ENCODE peak calls at places on chromosomes 13 and 19, in nine cellular contexts. One of them, this sample, is unnamed.

GRCh38 chr19:40221858-40222619 is 3.9 kb upstream of the TTC9B start:
- DNase-seq in activated CD4-positive, alpha-beta T cell treated with anti-CD3 and anti-CD28 coated beads for 48 hours: peak
- DNase-seq in SK-N-SH: peak
- DNase-seq in left ventricle myocardium superior: peak
- DNase-seq in adrenal gland: peak
- DNase-seq in Karpas-422: peak
- DNase-seq in AG04450: peak
- DNase-seq in coronary artery: peak
- DNase-seq in NCI-H1105: peak
- DNase-seq in this sample: peak

GRCh38 chr13:109297628-109298027 is 488.8 kb downstream of the IRS2 start:
- DNase-seq in activated CD4-positive, alpha-beta T cell treated with anti-CD3 and anti-CD28 coated beads for 48 hours: no peak
- DNase-seq in SK-N-SH: peak
- DNase-seq in left ventricle myocardium superior: no peak
- DNase-seq in adrenal gland: no peak
- DNase-seq in Karpas-422: no peak
- DNase-seq in AG04450: peak
- DNase-seq in coronary artery: no peak
- DNase-seq in NCI-H1105: no peak
- DNase-seq in this sample: no peak

GRCh38 chr19:48997972-48998371 is 4.3 kb downstream of the RUVBL2 start:
- DNase-seq in activated CD4-positive, alpha-beta T cell treated with anti-CD3 and anti-CD28 coated beads for 48 hours: peak
- DNase-seq in SK-N-SH: peak
- DNase-seq in left ventricle myocardium superior: no peak
- DNase-seq in adrenal gland: peak
- DNase-seq in Karpas-422: peak
- DNase-seq in AG04450: no peak
- DNase-seq in coronary artery: no peak
- DNase-seq in NCI-H1105: no peak
- DNase-seq in this sample: no peak

GRCh38 chr13:110478405-110479214 is 82.9 kb downstream of the RAB20 start:
- DNase-seq in activated CD4-positive, alpha-beta T cell treated with anti-CD3 and anti-CD28 coated beads for 48 hours: no peak
- DNase-seq in SK-N-SH: no peak
- DNase-seq in left ventricle myocardium superior: no peak
- DNase-seq in adrenal gland: no peak
- DNase-seq in Karpas-422: no peak
- DNase-seq in AG04450: no peak
- DNase-seq in coronary artery: no peak
- DNase-seq in NCI-H1105: no peak
- DNase-seq in this sample: no peak

GRCh38 chr13:50171585-50172282 is 156.5 kb downstream of the KCNRG start:
- DNase-seq in activated CD4-positive, alpha-beta T cell treated with anti-CD3 and anti-CD28 coated beads for 48 hours: no peak
- DNase-seq in SK-N-SH: no peak
- DNase-seq in left ventricle myocardium superior: no peak
- DNase-seq in adrenal gland: no peak
- DNase-seq in Karpas-422: no peak
- DNase-seq in AG04450: no peak
- DNase-seq in coronary artery: no peak
- DNase-seq in NCI-H1105: no peak
- DNase-seq in this sample: no peak

GRCh38 chr13:99045396-99045795 is 67.5 kb upstream of the DOCK9 start:
- DNase-seq in activated CD4-positive, alpha-beta T cell treated with anti-CD3 and anti-CD28 coated beads for 48 hours: no peak
- DNase-seq in SK-N-SH: no peak
- DNase-seq in left ventricle myocardium superior: no peak
- DNase-seq in adrenal gland: no peak
- DNase-seq in Karpas-422: no peak
- DNase-seq in AG04450: no peak
- DNase-seq in coronary artery: no peak
- DNase-seq in NCI-H1105: no peak
- DNase-seq in this sample: no peak

GRCh38 chr19:35251456-35251855 is 2.7 kb downstream of the LSR start:
- DNase-seq in activated CD4-positive, alpha-beta T cell treated with anti-CD3 and anti-CD28 coated beads for 48 hours: no peak
- DNase-seq in SK-N-SH: no peak
- DNase-seq in left ventricle myocardium superior: no peak
- DNase-seq in adrenal gland: no peak
- DNase-seq in Karpas-422: no peak
- DNase-seq in AG04450: no peak
- DNase-seq in coronary artery: no peak
- DNase-seq in NCI-H1105: no peak
- DNase-seq in this sample: peak

GRCh38 chr19:10800488-10800887 is 35.5 kb downstream of the TMED1 start:
- DNase-seq in activated CD4-positive, alpha-beta T cell treated with anti-CD3 and anti-CD28 coated beads for 48 hours: no peak
- DNase-seq in SK-N-SH: no peak
- DNase-seq in left ventricle myocardium superior: peak
- DNase-seq in adrenal gland: peak
- DNase-seq in Karpas-422: no peak
- DNase-seq in AG04450: no peak
- DNase-seq in coronary artery: no peak
- DNase-seq in NCI-H1105: no peak
- DNase-seq in this sample: no peak

GRCh38 chr13:66780814-66781213 is 449.3 kb downstream of the PCDH9 start:
- DNase-seq in activated CD4-positive, alpha-beta T cell treated with anti-CD3 and anti-CD28 coated beads for 48 hours: no peak
- DNase-seq in SK-N-SH: no peak
- DNase-seq in left ventricle myocardium superior: no peak
- DNase-seq in adrenal gland: no peak
- DNase-seq in Karpas-422: no peak
- DNase-seq in AG04450: no peak
- DNase-seq in coronary artery: no peak
- DNase-seq in NCI-H1105: no peak
- DNase-seq in this sample: no peak

GRCh38 chr19:44255705-44256411 is 3.8 kb upstream of the ZNF233 start:
- DNase-seq in activated CD4-positive, alpha-beta T cell treated with anti-CD3 and anti-CD28 coated beads for 48 hours: no peak
- DNase-seq in SK-N-SH: no peak
- DNase-seq in left ventricle myocardium superior: no peak
- DNase-seq in adrenal gland: no peak
- DNase-seq in Karpas-422: no peak
- DNase-seq in AG04450: no peak
- DNase-seq in coronary artery: no peak
- DNase-seq in NCI-H1105: no peak
- DNase-seq in this sample: no peak

GRCh38 chr19:31589109-31589508 is 239.9 kb upstream of the TSHZ3 start:
- DNase-seq in activated CD4-positive, alpha-beta T cell treated with anti-CD3 and anti-CD28 coated beads for 48 hours: no peak
- DNase-seq in SK-N-SH: no peak
- DNase-seq in left ventricle myocardium superior: no peak
- DNase-seq in adrenal gland: no peak
- DNase-seq in Karpas-422: no peak
- DNase-seq in AG04450: no peak
- DNase-seq in coronary artery: peak
- DNase-seq in NCI-H1105: no peak
- DNase-seq in this sample: no peak

GRCh38 chr13:30576528-30576927 is 41.2 kb upstream of the USPL1 start:
- DNase-seq in activated CD4-positive, alpha-beta T cell treated with anti-CD3 and anti-CD28 coated beads for 48 hours: peak
- DNase-seq in SK-N-SH: no peak
- DNase-seq in left ventricle myocardium superior: peak
- DNase-seq in adrenal gland: peak
- DNase-seq in Karpas-422: no peak
- DNase-seq in AG04450: no peak
- DNase-seq in coronary artery: no peak
- DNase-seq in NCI-H1105: peak
- DNase-seq in this sample: no peak

GRCh38 chr19:31232220-31232619 is 117.0 kb downstream of the TSHZ3 start:
- DNase-seq in activated CD4-positive, alpha-beta T cell treated with anti-CD3 and anti-CD28 coated beads for 48 hours: no peak
- DNase-seq in SK-N-SH: no peak
- DNase-seq in left ventricle myocardium superior: no peak
- DNase-seq in adrenal gland: no peak
- DNase-seq in Karpas-422: no peak
- DNase-seq in AG04450: peak
- DNase-seq in coronary artery: no peak
- DNase-seq in NCI-H1105: no peak
- DNase-seq in this sample: no peak

GRCh38 chr13:80577951-80578670 is 237.2 kb upstream of the SPRY2 start:
- DNase-seq in activated CD4-positive, alpha-beta T cell treated with anti-CD3 and anti-CD28 coated beads for 48 hours: no peak
- DNase-seq in SK-N-SH: no peak
- DNase-seq in left ventricle myocardium superior: no peak
- DNase-seq in adrenal gland: peak
- DNase-seq in Karpas-422: no peak
- DNase-seq in AG04450: no peak
- DNase-seq in coronary artery: no peak
- DNase-seq in NCI-H1105: no peak
- DNase-seq in this sample: no peak

GRCh38 chr19:55451163-55451521 is 8.0 kb upstream of the SHISA7 start:
- DNase-seq in activated CD4-positive, alpha-beta T cell treated with anti-CD3 and anti-CD28 coated beads for 48 hours: no peak
- DNase-seq in SK-N-SH: no peak
- DNase-seq in left ventricle myocardium superior: no peak
- DNase-seq in adrenal gland: no peak
- DNase-seq in Karpas-422: no peak
- DNase-seq in AG04450: no peak
- DNase-seq in coronary artery: no peak
- DNase-seq in NCI-H1105: no peak
- DNase-seq in this sample: no peak

GRCh38 chr13:87887459-87888123 is 216.4 kb downstream of the SLITRK5 start:
- DNase-seq in activated CD4-positive, alpha-beta T cell treated with anti-CD3 and anti-CD28 coated beads for 48 hours: no peak
- DNase-seq in SK-N-SH: no peak
- DNase-seq in left ventricle myocardium superior: no peak
- DNase-seq in adrenal gland: no peak
- DNase-seq in Karpas-422: peak
- DNase-seq in AG04450: no peak
- DNase-seq in coronary artery: no peak
- DNase-seq in NCI-H1105: no peak
- DNase-seq in this sample: no peak

GRCh38 chr13:44013666-44014291 is 134.1 kb downstream of the LACC1 start:
- DNase-seq in activated CD4-positive, alpha-beta T cell treated with anti-CD3 and anti-CD28 coated beads for 48 hours: no peak
- DNase-seq in SK-N-SH: no peak
- DNase-seq in left ventricle myocardium superior: no peak
- DNase-seq in adrenal gland: peak
- DNase-seq in Karpas-422: no peak
- DNase-seq in AG04450: peak
- DNase-seq in coronary artery: no peak
- DNase-seq in NCI-H1105: no peak
- DNase-seq in this sample: no peak

GRCh38 chr13:113742000-113742441 is 17.0 kb upstream of the TMEM255B start:
- DNase-seq in activated CD4-positive, alpha-beta T cell treated with anti-CD3 and anti-CD28 coated beads for 48 hours: peak
- DNase-seq in SK-N-SH: peak
- DNase-seq in left ventricle myocardium superior: peak
- DNase-seq in adrenal gland: no peak
- DNase-seq in Karpas-422: peak
- DNase-seq in AG04450: no peak
- DNase-seq in coronary artery: no peak
- DNase-seq in NCI-H1105: no peak
- DNase-seq in this sample: no peak

GRCh38 chr19:33752945-33753344 is 43.7 kb upstream of the KCTD15 start:
- DNase-seq in activated CD4-positive, alpha-beta T cell treated with anti-CD3 and anti-CD28 coated beads for 48 hours: no peak
- DNase-seq in SK-N-SH: no peak
- DNase-seq in left ventricle myocardium superior: no peak
- DNase-seq in adrenal gland: no peak
- DNase-seq in Karpas-422: no peak
- DNase-seq in AG04450: no peak
- DNase-seq in coronary artery: no peak
- DNase-seq in NCI-H1105: no peak
- DNase-seq in this sample: no peak

GRCh38 chr19:45758921-45759320 is 10.1 kb downstream of the SIX5 start:
- DNase-seq in activated CD4-positive, alpha-beta T cell treated with anti-CD3 and anti-CD28 coated beads for 48 hours: no peak
- DNase-seq in SK-N-SH: no peak
- DNase-seq in left ventricle myocardium superior: no peak
- DNase-seq in adrenal gland: no peak
- DNase-seq in Karpas-422: no peak
- DNase-seq in AG04450: no peak
- DNase-seq in coronary artery: no peak
- DNase-seq in NCI-H1105: no peak
- DNase-seq in this sample: no peak

GRCh38 chr19:41548954-41549688 is 26.8 kb upstream of the CEACAM21 start:
- DNase-seq in activated CD4-positive, alpha-beta T cell treated with anti-CD3 and anti-CD28 coated beads for 48 hours: peak
- DNase-seq in SK-N-SH: no peak
- DNase-seq in left ventricle myocardium superior: no peak
- DNase-seq in adrenal gland: peak
- DNase-seq in Karpas-422: no peak
- DNase-seq in AG04450: no peak
- DNase-seq in coronary artery: no peak
- DNase-seq in NCI-H1105: no peak
- DNase-seq in this sample: no peak

GRCh38 chr13:98877936-98878335 is 99.9 kb downstream of the DOCK9 start:
- DNase-seq in activated CD4-positive, alpha-beta T cell treated with anti-CD3 and anti-CD28 coated beads for 48 hours: no peak
- DNase-seq in SK-N-SH: no peak
- DNase-seq in left ventricle myocardium superior: no peak
- DNase-seq in adrenal gland: no peak
- DNase-seq in Karpas-422: no peak
- DNase-seq in AG04450: no peak
- DNase-seq in coronary artery: no peak
- DNase-seq in NCI-H1105: no peak
- DNase-seq in this sample: no peak

GRCh38 chr13:51444922-51445321 is 7.9 kb downstream of the INTS6 start:
- DNase-seq in activated CD4-positive, alpha-beta T cell treated with anti-CD3 and anti-CD28 coated beads for 48 hours: no peak
- DNase-seq in SK-N-SH: peak
- DNase-seq in left ventricle myocardium superior: no peak
- DNase-seq in adrenal gland: no peak
- DNase-seq in Karpas-422: no peak
- DNase-seq in AG04450: no peak
- DNase-seq in coronary artery: no peak
- DNase-seq in NCI-H1105: no peak
- DNase-seq in this sample: no peak

GRCh38 chr13:27919299-27919933 is 384 bp upstream of the PDX1 start:
- DNase-seq in activated CD4-positive, alpha-beta T cell treated with anti-CD3 and anti-CD28 coated beads for 48 hours: peak
- DNase-seq in SK-N-SH: no peak
- DNase-seq in left ventricle myocardium superior: no peak
- DNase-seq in adrenal gland: no peak
- DNase-seq in Karpas-422: no peak
- DNase-seq in AG04450: no peak
- DNase-seq in coronary artery: no peak
- DNase-seq in NCI-H1105: peak
- DNase-seq in this sample: no peak

GRCh38 chr19:43618921-43619261 is 538 bp downstream of the ZNF428 start:
- DNase-seq in activated CD4-positive, alpha-beta T cell treated with anti-CD3 and anti-CD28 coated beads for 48 hours: peak
- DNase-seq in SK-N-SH: peak
- DNase-seq in left ventricle myocardium superior: no peak
- DNase-seq in adrenal gland: peak
- DNase-seq in Karpas-422: peak
- DNase-seq in AG04450: no peak
- DNase-seq in coronary artery: no peak
- DNase-seq in NCI-H1105: peak
- DNase-seq in this sample: no peak